ENCODE peak calls at places on chromosomes 12 and 14, in nine cellular contexts. A is cardiac muscle cell; K is lung; R is CD8-positive, alpha-beta T cell; X is psoas muscle; Z is astrocyte; J is tibial artery; E is SK-N-SH; B is adrenal gland. N is an unnamed sample.

GRCh38 chr12:49979061-49979586 is 6.4 kb downstream of the AQP6 start:
- DNase-seq in A (no peak), K (no peak), R (no peak), X (no peak), Z (no peak), J (no peak), E (peak; percentile 86), B (no peak), N (no peak)

GRCh38 chr12:93198086-93198485 is 179.6 kb upstream of the NUDT4 start:
- DNase-seq in A (no peak), K (no peak), R (no peak), X (peak; percentile 68), Z (peak; percentile 85), J (no peak), E (no peak), B (peak; percentile 88), N (peak; percentile 55)

GRCh38 chr12:116313194-116313910 is 35.9 kb upstream of the MED13L start:
- DNase-seq in A (peak; percentile 88), K (no peak), R (no peak), X (no peak), Z (no peak), J (no peak), E (no peak), B (no peak), N (no peak)

GRCh38 chr12:2359725-2360629 is 307.2 kb downstream of the CACNA1C start:
- DNase-seq in A (no peak), K (no peak), R (no peak), X (no peak), Z (no peak), J (no peak), E (no peak), B (no peak), N (no peak)

GRCh38 chr12:101564912-101565311 is 29.9 kb upstream of the MYBPC1 start:
- DNase-seq in A (peak; percentile 3), K (no peak), R (no peak), X (no peak), Z (no peak), J (no peak), E (peak; percentile 1), B (no peak), N (no peak)

GRCh38 chr12:57210926-57211700 is 5.5 kb upstream of the NXPH4 start:
- DNase-seq in A (no peak), K (no peak), R (no peak), X (no peak), Z (no peak), J (peak; percentile 21), E (no peak), B (no peak), N (no peak)

GRCh38 chr14:61107148-61107641 is 126.2 kb downstream of the SLC38A6 start:
- DNase-seq in A (peak; percentile 72), K (peak; percentile 33), R (no peak), X (peak; percentile 77), Z (peak; percentile 62), J (no peak), E (no peak), B (peak; percentile 57), N (no peak)

GRCh38 chr12:14936224-14936861 is 2.0 kb downstream of the ERP27 start:
- DNase-seq in A (no peak), K (no peak), R (no peak), X (no peak), Z (no peak), J (no peak), E (no peak), B (no peak), N (no peak)

GRCh38 chr12:39392154-39392925 is 50.6 kb downstream of the KIF21A start:
- DNase-seq in A (no peak), K (no peak), R (no peak), X (no peak), Z (no peak), J (no peak), E (no peak), B (no peak), N (no peak)

GRCh38 chr12:37547611-37548010 is 769.0 kb upstream of the ALG10B start:
- DNase-seq in A (no peak), K (no peak), R (no peak), X (no peak), Z (no peak), J (no peak), E (peak; percentile 52), B (no peak), N (no peak)

GRCh38 chr12:16526693-16527092 is 79.3 kb downstream of the LMO3 start:
- DNase-seq in A (peak; percentile 90), K (no peak), R (no peak), X (no peak), Z (peak; percentile 84), J (no peak), E (no peak), B (peak; percentile 21), N (peak; percentile 35)

GRCh38 chr12:30067156-30067555 is 283.4 kb upstream of the TMTC1 start:
- DNase-seq in A (peak; percentile 34), K (no peak), R (no peak), X (no peak), Z (peak; percentile 22), J (no peak), E (no peak), B (no peak), N (peak; percentile 28)

GRCh38 chr14:56797569-56798446 is 12.5 kb downstream of the OTX2 start:
- DNase-seq in A (no peak), K (no peak), R (no peak), X (no peak), Z (no peak), J (no peak), E (no peak), B (no peak), N (no peak)

GRCh38 chr14:65206448-65207096 is 104.3 kb upstream of the MAX start:
- DNase-seq in A (no peak), K (no peak), R (no peak), X (no peak), Z (peak; percentile 83), J (no peak), E (no peak), B (no peak), N (peak; percentile 35)

GRCh38 chr12:81263072-81263471 is 185.2 kb downstream of the ACSS3 start:
- DNase-seq in A (no peak), K (no peak), R (no peak), X (no peak), Z (no peak), J (no peak), E (no peak), B (no peak), N (no peak)

GRCh38 chr12:52258335-52258901 is 16.0 kb upstream of the KRT86 start:
- DNase-seq in A (peak; percentile 60), K (no peak), R (no peak), X (no peak), Z (no peak), J (no peak), E (peak; percentile 82), B (no peak), N (no peak)

GRCh38 chr14:45089813-45090212 is 5.9 kb downstream of the PRPF39 start:
- DNase-seq in A (peak; percentile 6), K (no peak), R (no peak), X (no peak), Z (peak; percentile 70), J (no peak), E (no peak), B (no peak), N (no peak)

GRCh38 chr12:79988368-79988767 is 53.5 kb upstream of the PPP1R12A start:
- DNase-seq in A (peak; percentile 13), K (no peak), R (no peak), X (no peak), Z (peak; percentile 75), J (no peak), E (no peak), B (no peak), N (peak; percentile 28)

DNA sequence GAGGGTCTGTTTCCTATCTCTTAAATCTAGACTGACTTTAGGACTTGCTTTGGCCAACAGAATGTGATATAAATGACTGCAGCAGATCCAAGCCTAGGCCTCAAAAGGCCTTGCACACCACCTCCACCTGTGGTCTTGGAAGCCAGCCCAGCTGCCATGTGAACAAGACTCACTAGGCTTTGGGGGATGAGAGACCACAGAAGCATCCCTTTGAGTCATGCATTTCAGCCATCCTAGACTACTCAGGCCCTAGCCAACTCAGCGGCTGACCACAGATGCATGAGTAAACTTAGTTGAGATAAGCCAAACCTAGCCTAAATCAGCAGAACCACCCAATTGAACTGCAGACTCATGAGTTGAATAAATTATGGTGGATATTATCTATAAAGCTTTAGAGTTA is 87.7 kb downstream of the KCNH5 start:
- DNase-seq in A (peak; percentile 74), K (no peak), R (no peak), X (no peak), Z (peak; percentile 100), J (no peak), E (no peak), B (no peak), N (peak; percentile 97)
- H3K27ac ChIP-seq in A (no peak overlapping the region), K (no peak overlapping the region), R (no peak overlapping the region), X (no peak overlapping the region), Z (no peak overlapping the region), J (no peak overlapping the region), E (peak overlapping the region; percentile 39), B (no peak overlapping the region), N (no peak overlapping the region)

GRCh38 chr14:87992720-87993484 is at the start of gene GALC:
- DNase-seq in A (peak; percentile 97), K (peak; percentile 96), R (peak; percentile 91), X (peak; percentile 97), Z (peak; percentile 90), J (peak; percentile 96), E (peak; percentile 91), B (peak; percentile 97), N (peak; percentile 94)
- TF ChIP-seq CTCF in A (no peak), K (no peak), R (no peak), X (no peak), Z (no peak), J (peak; percentile 6), E (no peak), B (no peak), N (no peak)

GRCh38 chr14:104681689-104682074 is 7.7 kb upstream of the INF2 start:
- DNase-seq in A (peak; percentile 93), K (peak; percentile 84), R (no peak), X (peak; percentile 87), Z (peak; percentile 74), J (peak; percentile 85), E (peak; percentile 85), B (peak; percentile 92), N (peak; percentile 78)
- H3K4me3 ChIP-seq in A (no peak overlapping the region), K (no peak overlapping the region), R (no peak overlapping the region), X (peak overlapping the region; percentile 30), Z (no peak overlapping the region), J (peak overlapping the region; percentile 45), E (peak overlapping the region; percentile 36), B (peak overlapping the region; percentile 22), N (peak overlapping the region; percentile 42)

DNA sequence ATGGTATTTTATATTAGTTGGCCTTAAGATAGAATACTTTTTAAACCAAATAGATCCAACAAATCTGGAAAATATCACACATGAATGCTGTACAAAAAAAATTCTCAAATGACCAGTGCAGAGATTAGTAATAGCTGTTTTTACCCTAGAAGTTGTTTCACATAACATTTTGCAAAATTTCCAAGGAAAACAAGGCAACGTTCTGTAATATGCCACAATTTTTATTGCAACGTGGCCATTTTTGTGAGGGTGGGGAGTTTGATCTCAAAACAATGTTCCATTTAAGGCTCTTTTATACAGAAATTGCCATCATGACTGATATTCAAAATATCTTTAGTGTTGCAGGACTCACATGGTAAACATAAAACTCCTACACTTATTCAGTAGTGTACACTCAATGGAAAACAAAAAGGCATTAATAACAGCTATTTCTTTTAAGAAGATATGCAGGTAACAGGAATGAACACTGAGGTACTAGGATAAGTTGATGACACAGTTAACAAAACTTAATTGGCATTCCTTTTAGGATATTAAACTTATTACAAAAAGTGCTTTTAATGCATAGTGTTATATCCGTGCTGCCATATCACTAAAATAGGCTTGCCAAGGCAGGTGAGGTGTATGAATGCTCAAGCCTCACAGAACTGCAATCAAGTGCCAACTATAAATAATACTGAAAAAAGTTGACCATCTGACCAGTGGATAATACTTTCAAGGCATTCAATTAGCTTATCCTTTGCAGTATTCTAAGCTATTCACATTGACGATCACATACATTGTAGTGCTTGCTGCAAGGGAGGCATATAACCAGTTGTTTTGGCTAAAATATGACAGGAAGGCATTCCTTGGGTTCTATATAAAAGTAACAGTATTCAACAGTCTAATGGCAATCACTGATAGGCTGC is 2.3 kb downstream of the CFL2 start:
- DNase-seq in A (no peak), K (no peak), R (no peak), X (no peak), Z (no peak), J (no peak), E (no peak), B (no peak), N (no peak)
- H3K27ac ChIP-seq in A (peak overlapping the region; percentile 77), K (peak overlapping the region; percentile 74), R (no peak overlapping the region), X (peak overlapping the region; percentile 98), Z (peak overlapping the region; percentile 63), J (peak overlapping the region; percentile 95), E (peak overlapping the region; percentile 90), B (peak overlapping the region; percentile 98), N (peak overlapping the region; percentile 72)

N was measured in brain microvascular endothelial cell.